ENCODE peak calls at places on chromosomes 7 and 10, in nine cellular contexts. E is GM23338; P is ovary; J is CD8-positive, alpha-beta T cell; S is CD14-positive monocyte; G is left ventricle myocardium inferior; B is cardiac fibroblast; V is pancreas; F is heart right ventricle. D is an unnamed sample.

GRCh38 chr10:104293021-104293420 is 24.0 kb downstream of the GSTO2 start:
- DNase-seq in E (no peak), P (no peak), J (no peak), S (no peak), G (no peak), B (peak), V (no peak), F (no peak), D (no peak)

GRCh38 chr10:128032466-128032865 is 93.8 kb downstream of the MKI67 start:
- DNase-seq in E (no peak), P (no peak), J (no peak), S (no peak), G (no peak), B (no peak), V (no peak), F (no peak), D (peak)

GRCh38 chr7:101814996-101815825 is 2.2 kb upstream of the CUX1 start:
- DNase-seq in E (peak), P (peak), J (peak), S (no peak), G (peak), B (peak), V (peak), F (peak), D (no peak)

GRCh38 chr10:90847436-90847835 is 10.4 kb downstream of the HTR7 start:
- DNase-seq in E (no peak), P (no peak), J (no peak), S (no peak), G (no peak), B (peak), V (no peak), F (no peak), D (no peak)

GRCh38 chr10:17009228-17009700 is 120.3 kb downstream of the CUBN start:
- DNase-seq in E (no peak), P (peak), J (no peak), S (no peak), G (no peak), B (peak), V (no peak), F (no peak), D (no peak)

GRCh38 chr10:4201866-4202825 is 417.1 kb upstream of the KLF6 start:
- DNase-seq in E (no peak), P (no peak), J (no peak), S (no peak), G (no peak), B (no peak), V (no peak), F (no peak), D (no peak)

GRCh38 chr7:127885843-127886242 is 145.4 kb downstream of the LRRC4 start:
- DNase-seq in E (no peak), P (no peak), J (no peak), S (no peak), G (no peak), B (peak), V (no peak), F (peak), D (no peak)

GRCh38 chr10:79079490-79080355 is 11.0 kb downstream of the ZMIZ1 start:
- DNase-seq in E (no peak), P (peak), J (no peak), S (no peak), G (peak), B (peak), V (peak), F (peak), D (no peak)

GRCh38 chr10:118407026-118407425 is 64.9 kb upstream of the FAM204A start:
- DNase-seq in E (no peak), P (no peak), J (no peak), S (no peak), G (no peak), B (no peak), V (no peak), F (no peak), D (no peak)

GRCh38 chr10:78640981-78641646 is 427.7 kb upstream of the ZMIZ1 start:
- DNase-seq in E (no peak), P (no peak), J (no peak), S (no peak), G (no peak), B (no peak), V (no peak), F (no peak), D (no peak)

GRCh38 chr10:971613-972012 is 16.6 kb upstream of the GTPBP4 start:
- DNase-seq in E (no peak), P (no peak), J (no peak), S (no peak), G (no peak), B (no peak), V (no peak), F (no peak), D (no peak)

GRCh38 chr10:123583639-123584418 is 82.3 kb upstream of the GPR26 start:
- DNase-seq in E (peak), P (peak), J (no peak), S (no peak), G (peak), B (peak), V (peak), F (peak), D (no peak)

GRCh38 chr7:37732253-37732652 is 48.7 kb downstream of the GPR141 start:
- DNase-seq in E (peak), P (peak), J (no peak), S (peak), G (no peak), B (peak), V (no peak), F (peak), D (no peak)

GRCh38 chr7:74002474-74003017 is 25.4 kb upstream of the ELN start:
- DNase-seq in E (no peak), P (no peak), J (no peak), S (peak), G (peak), B (peak), V (no peak), F (peak), D (no peak)

GRCh38 chr10:11189581-11190376 is 172.1 kb downstream of the CELF2 start:
- DNase-seq in E (peak), P (no peak), J (no peak), S (no peak), G (no peak), B (no peak), V (no peak), F (no peak), D (no peak)

GRCh38 chr10:117262296-117263293 is 21.7 kb downstream of the SLC18A2 start:
- DNase-seq in E (no peak), P (peak), J (no peak), S (no peak), G (no peak), B (no peak), V (no peak), F (no peak), D (no peak)

GRCh38 chr10:48792687-48793096 is 108.0 kb downstream of the WDFY4 start:
- DNase-seq in E (no peak), P (no peak), J (no peak), S (no peak), G (no peak), B (peak), V (no peak), F (no peak), D (no peak)

GRCh38 chr10:11476035-11476434 is 135.4 kb downstream of the USP6NL start:
- DNase-seq in E (no peak), P (no peak), J (no peak), S (no peak), G (no peak), B (peak), V (no peak), F (no peak), D (no peak)

GRCh38 chr7:144863320-144863647 is 27.4 kb upstream of the TPK1 start:
- DNase-seq in E (no peak), P (no peak), J (no peak), S (no peak), G (no peak), B (no peak), V (no peak), F (no peak), D (no peak)

GRCh38 chr7:95092332-95092731 is 184.9 kb downstream of the PPP1R9A start:
- DNase-seq in E (no peak), P (no peak), J (no peak), S (no peak), G (no peak), B (no peak), V (no peak), F (no peak), D (no peak)

GRCh38 chr10:70958396-70958795 is 70.0 kb upstream of the PCBD1 start:
- DNase-seq in E (no peak), P (no peak), J (no peak), S (no peak), G (no peak), B (peak), V (no peak), F (no peak), D (no peak)

GRCh38 chr7:50369408-50370026 is 65.0 kb downstream of the IKZF1 start:
- DNase-seq in E (peak), P (no peak), J (no peak), S (no peak), G (no peak), B (peak), V (no peak), F (no peak), D (no peak)

GRCh38 chr7:27839099-27839498 is 99.1 kb downstream of the TAX1BP1 start:
- DNase-seq in E (no peak), P (no peak), J (no peak), S (no peak), G (no peak), B (no peak), V (no peak), F (no peak), D (no peak)

GRCh38 chr7:94188350-94188749 is 184.2 kb upstream of the BET1 start:
- DNase-seq in E (no peak), P (no peak), J (no peak), S (no peak), G (no peak), B (peak), V (no peak), F (no peak), D (no peak)

GRCh38 chr10:78687616-78688015 is 381.1 kb upstream of the ZMIZ1 start:
- DNase-seq in E (no peak), P (no peak), J (no peak), S (no peak), G (no peak), B (no peak), V (no peak), F (no peak), D (no peak)

GRCh38 chr7:105389090-105389650 is 449 bp upstream of the SRPK2 start:
- DNase-seq in E (peak), P (peak), J (no peak), S (no peak), G (peak), B (peak), V (no peak), F (peak), D (no peak)

GRCh38 chr10:7480742-7481381 is 70.0 kb upstream of the SFMBT2 start:
- DNase-seq in E (no peak), P (no peak), J (no peak), S (no peak), G (no peak), B (no peak), V (no peak), F (no peak), D (no peak)

GRCh38 chr10:42754155-42755027 is 28.2 kb upstream of the BMS1 start:
- DNase-seq in E (peak), P (no peak), J (no peak), S (no peak), G (peak), B (peak), V (peak), F (peak), D (no peak)

GRCh38 chr7:127809285-127809702 is 157.3 kb downstream of the SND1 start:
- DNase-seq in E (no peak), P (no peak), J (no peak), S (no peak), G (no peak), B (peak), V (no peak), F (no peak), D (no peak)

GRCh38 chr10:110918633-110919348 is at the start of gene BBIP1:
- DNase-seq in E (no peak), P (no peak), J (no peak), S (no peak), G (no peak), B (peak), V (peak), F (no peak), D (peak)

GRCh38 chr7:98134420-98134819 is 27.8 kb downstream of the LMTK2 start:
- DNase-seq in E (no peak), P (no peak), J (no peak), S (no peak), G (no peak), B (no peak), V (no peak), F (no peak), D (no peak)

GRCh38 chr10:81179805-81180452 is 642.2 kb downstream of the SH2D4B start:
- DNase-seq in E (peak), P (no peak), J (no peak), S (no peak), G (no peak), B (peak), V (no peak), F (no peak), D (no peak)

GRCh38 chr10:86651631-86652331 is 2.6 kb upstream of the OPN4 start:
- DNase-seq in E (no peak), P (peak), J (no peak), S (peak), G (no peak), B (no peak), V (peak), F (no peak), D (no peak)

GRCh38 chr7:121500659-121501058 is 104.6 kb upstream of the FAM3C start:
- DNase-seq in E (no peak), P (no peak), J (no peak), S (no peak), G (no peak), B (no peak), V (no peak), F (no peak), D (no peak)

GRCh38 chr7:131538071-131538790 is 18.2 kb downstream of the PODXL start:
- DNase-seq in E (peak), P (no peak), J (no peak), S (no peak), G (no peak), B (no peak), V (no peak), F (no peak), D (peak)

GRCh38 chr7:153444591-153444990 is 607.6 kb upstream of the DPP6 start:
- DNase-seq in E (no peak), P (no peak), J (no peak), S (no peak), G (no peak), B (no peak), V (no peak), F (no peak), D (no peak)

GRCh38 chr10:74373059-74373458 is 222.0 kb downstream of the ADK start:
- DNase-seq in E (no peak), P (no peak), J (no peak), S (no peak), G (no peak), B (peak), V (no peak), F (no peak), D (no peak)

GRCh38 chr7:36115448-36116321 is 37.4 kb upstream of the EEPD1 start:
- DNase-seq in E (no peak), P (peak), J (no peak), S (peak), G (peak), B (peak), V (peak), F (peak), D (no peak)

GRCh38 chr10:28679941-28680752 is 2.8 kb downstream of the BAMBI start:
- DNase-seq in E (no peak), P (no peak), J (no peak), S (no peak), G (no peak), B (peak), V (no peak), F (no peak), D (no peak)
- TF ChIP-seq CTCF in E (no peak), P (peak), J (no peak), S (peak), G (peak), B (peak), V (no peak), F (no peak), D (peak)

GRCh38 chr7:151273646-151274375 is 25.3 kb upstream of the SMARCD3 start:
- DNase-seq in E (no peak), P (no peak), J (no peak), S (peak), G (no peak), B (no peak), V (no peak), F (no peak), D (no peak)

GRCh38 chr7:151274376-151274760 is 25.9 kb upstream of the SMARCD3 start:
- DNase-seq in E (no peak), P (no peak), J (no peak), S (no peak), G (no peak), B (no peak), V (no peak), F (no peak), D (no peak)

GRCh38 chr7:151271699-151272355 is 23.3 kb upstream of the SMARCD3 start:
- DNase-seq in E (no peak), P (no peak), J (no peak), S (peak), G (no peak), B (peak), V (peak), F (no peak), D (peak)

GRCh38 chr7:151272877-151273276 is 24.4 kb upstream of the SMARCD3 start:
- DNase-seq in E (no peak), P (no peak), J (no peak), S (no peak), G (no peak), B (no peak), V (no peak), F (no peak), D (no peak)

DNA sequence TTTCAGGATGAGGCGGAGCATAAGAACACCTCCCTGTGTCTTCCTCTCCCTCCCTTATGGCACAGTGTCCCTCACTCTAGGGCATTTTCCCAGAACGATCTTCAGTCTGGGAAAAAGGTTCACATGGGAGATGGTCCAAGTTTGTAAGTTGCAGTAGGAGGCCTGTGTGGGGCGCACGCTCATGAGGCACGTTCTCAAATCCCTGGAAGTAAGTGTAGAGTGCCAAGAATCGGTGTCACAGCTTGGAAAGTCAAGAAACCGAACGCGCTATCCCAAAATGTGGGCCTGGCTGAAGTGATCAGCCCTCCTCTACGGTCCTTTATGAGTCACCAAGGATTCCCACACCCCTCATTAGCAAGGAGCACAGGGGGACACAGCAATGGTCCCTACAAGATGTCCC is 23.9 kb upstream of the SMARCD3 start:
- DNase-seq in E (no peak), P (no peak), J (no peak), S (no peak), G (no peak), B (no peak), V (no peak), F (no peak), D (no peak)
- TF ChIP-seq CTCF in E (peak), P (no peak), J (no peak), S (no peak), G (no peak), B (no peak), V (no peak), F (no peak), D (no peak)

GRCh38 chr7:135414850-135415439 is 95.0 kb downstream of the CNOT4 start:
- DNase-seq in E (peak), P (no peak), J (no peak), S (no peak), G (no peak), B (peak), V (no peak), F (peak), D (no peak)
- TF ChIP-seq CTCF in E (peak), P (no peak), J (peak), S (peak), G (peak), B (peak), V (peak), F (no peak), D (peak)

GRCh38 chr7:80921130-80921529 is 2.3 kb upstream of the SEMA3C start:
- DNase-seq in E (no peak), P (no peak), J (no peak), S (no peak), G (no peak), B (peak), V (no peak), F (no peak), D (no peak)
- TF ChIP-seq CTCF in E (no peak), P (no peak), J (no peak), S (no peak), G (no peak), B (no peak), V (no peak), F (no peak), D (no peak)

DNA sequence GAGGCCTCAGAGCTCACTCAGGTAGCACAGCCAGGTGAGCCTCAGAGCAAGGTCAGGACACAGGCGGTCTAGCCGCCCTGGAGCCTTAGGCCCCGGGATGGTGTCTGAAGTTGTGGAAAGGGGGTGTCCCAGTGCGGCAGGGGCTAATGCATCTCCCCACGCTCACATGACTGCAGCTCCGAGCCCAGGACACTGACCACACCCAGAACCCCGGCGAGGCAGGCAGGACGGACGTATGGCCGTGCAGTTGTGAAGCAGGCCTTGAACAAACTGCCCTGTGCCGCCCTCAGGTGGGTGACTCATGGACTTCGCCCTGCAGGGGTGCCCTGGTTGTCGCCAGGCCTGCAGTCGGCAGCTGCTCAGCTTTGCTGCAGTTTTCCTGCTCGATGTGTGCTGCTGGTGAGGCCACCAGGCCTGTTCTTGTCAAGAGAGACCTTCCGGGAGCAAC is 5.0 kb upstream of the PRKAR1B start:
- DNase-seq in E (peak), P (no peak), J (no peak), S (no peak), G (peak), B (peak), V (peak), F (peak), D (peak)
- TF ChIP-seq CTCF in E (peak), P (no peak), J (no peak), S (no peak), G (peak), B (no peak), V (no peak), F (no peak), D (peak)